ENCODE peak calls at places on chromosomes 7 and 10, in six cellular contexts. One of them, this sample, is unnamed.

GRCh38 chr7:18771834-18772566 is 276.5 kb downstream of the HDAC9 start:
- DNase-seq in activated CD8-positive, alpha-beta memory T cell treated with anti-CD3 and anti-CD28 coated beads for 4 hours: no peak
- DNase-seq in DMS153: no peak
- DNase-seq in C1 segment of cervical spinal cord: no peak
- DNase-seq in activated effector memory CD4-positive, alpha-beta T cell treated with anti-CD3 and anti-CD28 coated beads, Interleukin-2, amount 50 U/mL, for 16 hours: no peak
- DNase-seq in GM03348: no peak
- DNase-seq in this sample: no peak

GRCh38 chr7:32890553-32891045 is 961 bp downstream of the KBTBD2 start:
- DNase-seq in activated CD8-positive, alpha-beta memory T cell treated with anti-CD3 and anti-CD28 coated beads for 4 hours: peak; percentile 17
- DNase-seq in DMS153: peak; percentile 34
- DNase-seq in C1 segment of cervical spinal cord: peak; percentile 21
- DNase-seq in activated effector memory CD4-positive, alpha-beta T cell treated with anti-CD3 and anti-CD28 coated beads, Interleukin-2, amount 50 U/mL, for 16 hours: peak; percentile 68
- DNase-seq in GM03348: peak; percentile 40
- DNase-seq in this sample: peak; percentile 85

GRCh38 chr7:18140943-18141342 is 113.3 kb upstream of the PRPS1L1 start:
- DNase-seq in activated CD8-positive, alpha-beta memory T cell treated with anti-CD3 and anti-CD28 coated beads for 4 hours: no peak
- DNase-seq in DMS153: no peak
- DNase-seq in C1 segment of cervical spinal cord: no peak
- DNase-seq in activated effector memory CD4-positive, alpha-beta T cell treated with anti-CD3 and anti-CD28 coated beads, Interleukin-2, amount 50 U/mL, for 16 hours: no peak
- DNase-seq in GM03348: no peak
- DNase-seq in this sample: no peak

GRCh38 chr10:72308320-72308987 is 34.7 kb downstream of the DDIT4 start:
- DNase-seq in activated CD8-positive, alpha-beta memory T cell treated with anti-CD3 and anti-CD28 coated beads for 4 hours: no peak
- DNase-seq in DMS153: peak; percentile 33
- DNase-seq in C1 segment of cervical spinal cord: no peak
- DNase-seq in activated effector memory CD4-positive, alpha-beta T cell treated with anti-CD3 and anti-CD28 coated beads, Interleukin-2, amount 50 U/mL, for 16 hours: no peak
- DNase-seq in GM03348: peak; percentile 70
- DNase-seq in this sample: no peak

GRCh38 chr7:128671992-128672391 is at the start of gene GARIN1A:
- DNase-seq in activated CD8-positive, alpha-beta memory T cell treated with anti-CD3 and anti-CD28 coated beads for 4 hours: no peak
- DNase-seq in DMS153: no peak
- DNase-seq in C1 segment of cervical spinal cord: no peak
- DNase-seq in activated effector memory CD4-positive, alpha-beta T cell treated with anti-CD3 and anti-CD28 coated beads, Interleukin-2, amount 50 U/mL, for 16 hours: no peak
- DNase-seq in GM03348: no peak
- DNase-seq in this sample: no peak

GRCh38 chr10:110774069-110775021 is 97.4 kb upstream of the PDCD4 start:
- DNase-seq in activated CD8-positive, alpha-beta memory T cell treated with anti-CD3 and anti-CD28 coated beads for 4 hours: no peak
- DNase-seq in DMS153: no peak
- DNase-seq in C1 segment of cervical spinal cord: no peak
- DNase-seq in activated effector memory CD4-positive, alpha-beta T cell treated with anti-CD3 and anti-CD28 coated beads, Interleukin-2, amount 50 U/mL, for 16 hours: peak; percentile 70
- DNase-seq in GM03348: peak; percentile 82
- DNase-seq in this sample: no peak

GRCh38 chr7:126535176-126535575 is 717.6 kb downstream of the GRM8 start:
- DNase-seq in activated CD8-positive, alpha-beta memory T cell treated with anti-CD3 and anti-CD28 coated beads for 4 hours: no peak
- DNase-seq in DMS153: peak; percentile 33
- DNase-seq in C1 segment of cervical spinal cord: no peak
- DNase-seq in activated effector memory CD4-positive, alpha-beta T cell treated with anti-CD3 and anti-CD28 coated beads, Interleukin-2, amount 50 U/mL, for 16 hours: no peak
- DNase-seq in GM03348: no peak
- DNase-seq in this sample: no peak

GRCh38 chr7:101442426-101443070 is 79.9 kb downstream of the COL26A1 start:
- DNase-seq in activated CD8-positive, alpha-beta memory T cell treated with anti-CD3 and anti-CD28 coated beads for 4 hours: no peak
- DNase-seq in DMS153: no peak
- DNase-seq in C1 segment of cervical spinal cord: no peak
- DNase-seq in activated effector memory CD4-positive, alpha-beta T cell treated with anti-CD3 and anti-CD28 coated beads, Interleukin-2, amount 50 U/mL, for 16 hours: no peak
- DNase-seq in GM03348: no peak
- DNase-seq in this sample: no peak

GRCh38 chr7:141700848-141701371 is 1.1 kb downstream of the DENND11 start:
- DNase-seq in activated CD8-positive, alpha-beta memory T cell treated with anti-CD3 and anti-CD28 coated beads for 4 hours: no peak
- DNase-seq in DMS153: no peak
- DNase-seq in C1 segment of cervical spinal cord: peak; percentile 62
- DNase-seq in activated effector memory CD4-positive, alpha-beta T cell treated with anti-CD3 and anti-CD28 coated beads, Interleukin-2, amount 50 U/mL, for 16 hours: no peak
- DNase-seq in GM03348: peak; percentile 55
- DNase-seq in this sample: peak; percentile 35

GRCh38 chr10:24518411-24518810 is 205.3 kb downstream of the ARHGAP21 start:
- DNase-seq in activated CD8-positive, alpha-beta memory T cell treated with anti-CD3 and anti-CD28 coated beads for 4 hours: no peak
- DNase-seq in DMS153: no peak
- DNase-seq in C1 segment of cervical spinal cord: no peak
- DNase-seq in activated effector memory CD4-positive, alpha-beta T cell treated with anti-CD3 and anti-CD28 coated beads, Interleukin-2, amount 50 U/mL, for 16 hours: no peak
- DNase-seq in GM03348: no peak
- DNase-seq in this sample: no peak

This sample was measured in pons.